ENCODE peak calls at places on chromosomes 16 and 17, in five cellular contexts. K is adrenal gland, J is Peyer's patch, S is neural progenitor cell, E is ovary. P is an unnamed sample. For H3K4me1, the result is how much of the 10 kb centered on the place peaks cover.

GRCh38 chr16:60392380-60392779 is 1643.9 kb downstream of the CDH8 start:
- DNase-seq in K (no peak), J (no peak), S (no peak), E (no peak), P (no peak)

GRCh38 chr16:69829338-69829737 is 67.2 kb downstream of the WWP2 start:
- DNase-seq in K (no peak), J (no peak), S (no peak), E (no peak), P (no peak)

GRCh38 chr16:50304467-50305440 is 38.4 kb downstream of the ADCY7 start:
- DNase-seq in K (peak), J (peak), S (no peak), E (no peak), P (peak)

GRCh38 chr16:1511662-1512061 is 18.5 kb downstream of the TELO2 start:
- DNase-seq in K (no peak), J (no peak), S (no peak), E (no peak), P (no peak)

GRCh38 chr17:80028030-80028429 is 7.6 kb downstream of the TBC1D16 start:
- DNase-seq in K (no peak), J (no peak), S (no peak), E (no peak), P (peak)

GRCh38 chr16:25106567-25107465 is 4.7 kb upstream of the LCMT1 start:
- DNase-seq in K (peak), J (peak), S (peak), E (peak), P (peak)

GRCh38 chr17:62303476-62303875 is 76.9 kb upstream of the EFCAB3 start:
- DNase-seq in K (no peak), J (no peak), S (no peak), E (no peak), P (no peak)

GRCh38 chr17:1398900-1399299 is 1.1 kb downstream of the YWHAE start:
- DNase-seq in K (no peak), J (no peak), S (peak), E (peak), P (no peak)

GRCh38 chr17:39595294-39595693 is 12.4 kb downstream of the NEUROD2 start:
- DNase-seq in K (no peak), J (no peak), S (no peak), E (no peak), P (no peak)

GRCh38 chr17:59357219-59357699 is 25.8 kb downstream of the YPEL2 start:
- DNase-seq in K (no peak), J (no peak), S (no peak), E (no peak), P (no peak)

GRCh38 chr16:60419859-60420258 is 1616.4 kb downstream of the CDH8 start:
- DNase-seq in K (no peak), J (no peak), S (no peak), E (no peak), P (no peak)

GRCh38 chr17:8091033-8091687 is 3.6 kb upstream of the ALOX12B start:
- DNase-seq in K (no peak), J (no peak), S (no peak), E (no peak), P (no peak)

GRCh38 chr17:81419333-81419885 is 24.2 kb downstream of the BAHCC1 start:
- DNase-seq in K (peak), J (peak), S (peak), E (peak), P (peak)

GRCh38 chr16:19008770-19009169 is 25.0 kb downstream of the TMC7 start:
- DNase-seq in K (no peak), J (no peak), S (no peak), E (no peak), P (no peak)

GRCh38 chr16:9597967-9598730 is 506.7 kb downstream of the HAPSTR1 start:
- DNase-seq in K (no peak), J (no peak), S (no peak), E (no peak), P (no peak)

GRCh38 chr17:36755586-36755985 is 154.2 kb downstream of the MRM1 start:
- DNase-seq in K (peak), J (peak), S (peak), E (no peak), P (no peak)

GRCh38 chr16:12898556-12898955 is 2.8 kb upstream of the SHISA9 start:
- DNase-seq in K (no peak), J (no peak), S (peak), E (no peak), P (no peak)

DNA sequence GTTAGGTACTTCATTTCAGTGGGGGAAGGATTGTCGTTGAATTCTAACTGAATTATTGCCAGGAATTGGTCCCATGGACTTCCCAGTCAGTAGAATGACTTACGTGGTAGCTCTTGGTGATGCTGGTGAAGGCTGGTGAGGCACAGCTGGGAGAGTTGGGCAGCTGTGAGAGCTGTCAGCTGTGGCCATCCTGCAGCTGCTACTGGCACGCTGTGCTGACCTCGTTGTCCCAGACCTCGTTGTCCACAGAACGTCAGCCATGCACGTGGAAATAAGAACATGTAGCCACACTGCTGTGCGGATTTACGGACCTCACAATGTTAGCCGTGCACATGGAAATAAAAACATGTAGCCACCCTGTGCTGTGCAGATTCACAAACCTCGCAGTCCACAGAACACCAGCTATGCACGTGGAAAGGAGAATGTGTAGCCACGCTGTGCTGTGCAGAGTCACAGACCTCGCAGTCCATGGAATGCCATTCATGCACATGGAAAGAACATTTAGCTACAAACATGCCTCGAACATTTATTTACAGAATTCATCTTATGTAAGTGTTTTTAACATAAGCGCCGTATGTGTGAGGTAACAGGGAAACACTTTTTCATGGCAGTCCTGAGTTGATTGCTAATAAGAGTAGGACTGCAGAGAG is 102.1 kb downstream of the NPIPB11 start:
- DNase-seq in K (no peak), J (no peak), S (no peak), E (no peak), P (peak)
- H3K4me1 ChIP-seq in K (under half), J (under half), S (under half), E (under half), P (under half)

DNA sequence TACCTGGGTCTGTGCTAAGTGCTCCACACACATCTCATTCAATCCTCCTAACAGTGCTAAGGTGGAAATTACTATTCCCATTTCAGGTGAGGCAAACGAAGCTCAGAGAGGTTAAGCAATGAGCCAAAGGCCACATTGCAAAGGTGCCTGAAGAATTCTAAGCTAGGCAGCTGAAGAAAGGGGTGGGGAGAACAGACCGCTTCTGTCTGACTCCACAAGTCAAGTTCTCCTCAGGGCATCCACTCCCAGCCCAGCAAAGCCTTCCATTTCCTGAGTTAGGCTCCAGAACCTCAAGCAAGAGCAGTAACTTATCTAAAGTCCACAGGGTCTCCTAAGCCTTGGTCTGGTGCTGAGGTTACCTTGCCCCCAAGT is 27.0 kb upstream of the MRPS23 start:
- DNase-seq in K (no peak), J (no peak), S (no peak), E (no peak), P (no peak)
- H3K4me1 ChIP-seq in K (half or more), J (under half), S (under half), E (under half), P (under half)

GRCh38 chr17:19992803-19993713 is 15.4 kb upstream of the AKAP10 start:
- DNase-seq in K (peak), J (peak), S (peak), E (peak), P (peak)

GRCh38 chr17:19991252-19991885 is 13.7 kb upstream of the AKAP10 start:
- DNase-seq in K (no peak), J (no peak), S (no peak), E (no peak), P (no peak)

GRCh38 chr17:19996502-19996901 is 12.7 kb upstream of the SPECC1 start:
- DNase-seq in K (no peak), J (no peak), S (peak), E (no peak), P (no peak)

GRCh38 chr17:19996086-19996485 is 13.1 kb upstream of the SPECC1 start:
- DNase-seq in K (no peak), J (no peak), S (no peak), E (no peak), P (no peak)
- H3K4me1 ChIP-seq in K (under half), J (under half), S (under half), E (under half), P (under half)

GRCh38 chr17:72488542-72489272 is 367.9 kb downstream of the SOX9 start:
- DNase-seq in K (no peak), J (no peak), S (no peak), E (no peak), P (no peak)
- H3K4me1 ChIP-seq in K (under half), J (under half), S (under half), E (under half), P (under half)

GRCh38 chr16:3460585-3460984 is 17.1 kb downstream of the NAA60 start:
- DNase-seq in K (no peak), J (no peak), S (no peak), E (no peak), P (no peak)

GRCh38 chr16:3458852-3459361 is 15.4 kb downstream of the NAA60 start:
- DNase-seq in K (peak), J (no peak), S (no peak), E (no peak), P (no peak)

GRCh38 chr16:3459401-3460090 is 16.1 kb downstream of the NAA60 start:
- DNase-seq in K (peak), J (no peak), S (peak), E (no peak), P (no peak)

GRCh38 chr16:3461120-3461519 is 17.6 kb downstream of the NAA60 start:
- DNase-seq in K (no peak), J (no peak), S (peak), E (no peak), P (no peak)

DNA sequence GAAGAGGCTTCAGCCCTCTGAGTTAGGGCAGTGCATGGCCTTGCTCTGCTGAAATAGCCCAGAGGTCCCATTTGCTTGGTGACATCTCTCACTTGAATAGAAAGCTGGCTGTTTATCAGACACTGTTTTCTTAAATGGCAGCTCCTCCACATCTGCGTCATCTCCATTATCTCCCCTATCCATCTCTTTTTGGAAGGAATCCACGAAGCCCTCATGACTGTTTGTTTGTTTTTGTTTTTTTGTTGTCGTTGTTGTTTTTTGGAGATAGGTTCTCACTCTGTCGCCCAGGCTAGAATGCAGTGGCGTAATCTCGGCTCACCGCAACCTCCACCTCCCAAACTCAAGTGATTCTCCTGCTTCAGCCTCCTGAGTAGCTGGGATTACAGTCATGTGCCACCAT is 16.6 kb downstream of the NAA60 start:
- DNase-seq in K (no peak), J (no peak), S (no peak), E (no peak), P (peak)
- H3K4me1 ChIP-seq in K (half or more), J (under half), S (under half), E (under half), P (under half)

GRCh38 chr17:38589462-38590114 is 16.2 kb downstream of the SRCIN1 start:
- DNase-seq in K (no peak), J (no peak), S (no peak), E (no peak), P (no peak)

GRCh38 chr17:38590988-38591758 is 14.6 kb downstream of the SRCIN1 start:
- DNase-seq in K (no peak), J (no peak), S (peak), E (no peak), P (no peak)

GRCh38 chr17:38591759-38592241 is 14.0 kb downstream of the SRCIN1 start:
- DNase-seq in K (no peak), J (no peak), S (no peak), E (no peak), P (no peak)

GRCh38 chr17:38595892-38596291 is 9.9 kb downstream of the SRCIN1 start:
- DNase-seq in K (no peak), J (no peak), S (peak), E (no peak), P (no peak)

GRCh38 chr17:38592487-38592886 is 13.3 kb downstream of the SRCIN1 start:
- DNase-seq in K (no peak), J (no peak), S (no peak), E (no peak), P (no peak)
- H3K4me1 ChIP-seq in K (under half), J (under half), S (under half), E (under half), P (under half)

GRCh38 chr16:11715246-11715947 is 27.3 kb downstream of the TXNDC11 start:
- DNase-seq in K (no peak), J (no peak), S (no peak), E (no peak), P (no peak)
- H3K4me1 ChIP-seq in K (under half), J (under half), S (under half), E (under half), P (under half)

P was measured in aorta.